ENCODE peak calls at places on chromosomes 6 and 20, in five cellular contexts. D is AG09319, K is GM13976, M is tibial nerve, U is psoas muscle. P is an unnamed sample.

GRCh38 chr20:7980332-7981046 is 39.1 kb downstream of the TMX4 start:
- DNase-seq in D (peak; percentile 8), K (peak; percentile 21), M (no peak), U (no peak), P (no peak)

GRCh38 chr6:99467509-99468106 is 42.5 kb upstream of the PNISR start:
- DNase-seq in D (no peak), K (peak; percentile 42), M (no peak), U (no peak), P (no peak)

GRCh38 chr6:71509142-71509541 is 220.5 kb downstream of the OGFRL1 start:
- DNase-seq in D (no peak), K (no peak), M (no peak), U (no peak), P (no peak)

GRCh38 chr20:23596856-23597255 is 8.9 kb downstream of the CST9 start:
- DNase-seq in D (no peak), K (no peak), M (no peak), U (no peak), P (no peak)

GRCh38 chr6:31299511-31299910 is 27.6 kb upstream of the HLA-C start:
- DNase-seq in D (no peak), K (no peak), M (no peak), U (no peak), P (no peak)

GRCh38 chr6:139062921-139063320 is 34.4 kb downstream of the ABRACL start:
- DNase-seq in D (peak; percentile 74), K (no peak), M (no peak), U (no peak), P (no peak)

GRCh38 chr6:50143011-50143719 is 93.4 kb upstream of the DEFB112 start:
- DNase-seq in D (no peak), K (no peak), M (no peak), U (no peak), P (no peak)

GRCh38 chr20:4059631-4060030 is 44.3 kb upstream of the RNF24 start:
- DNase-seq in D (no peak), K (no peak), M (no peak), U (no peak), P (no peak)

GRCh38 chr20:16929756-16930155 is 181.6 kb downstream of the OTOR start:
- DNase-seq in D (no peak), K (no peak), M (no peak), U (no peak), P (no peak)

GRCh38 chr20:60695223-60695622 is 556.8 kb upstream of the CDH4 start:
- DNase-seq in D (peak; percentile 31), K (no peak), M (no peak), U (no peak), P (no peak)

GRCh38 chr6:29757701-29758293 is 34.6 kb downstream of the HLA-F start:
- DNase-seq in D (no peak), K (no peak), M (no peak), U (no peak), P (no peak)

GRCh38 chr20:64104667-64105451 is 2.5 kb downstream of the NPBWR2 start:
- DNase-seq in D (no peak), K (no peak), M (no peak), U (peak; percentile 36), P (no peak)

GRCh38 chr20:10984899-10985298 is 311.1 kb upstream of the JAG1 start:
- DNase-seq in D (no peak), K (no peak), M (no peak), U (no peak), P (no peak)

GRCh38 chr6:77463881-77464867 is 883 bp upstream of the HTR1B start:
- DNase-seq in D (no peak), K (no peak), M (no peak), U (no peak), P (no peak)

GRCh38 chr6:122609881-122610689 is at the start of gene PKIB:
- DNase-seq in D (no peak), K (peak; percentile 75), M (peak; percentile 16), U (peak; percentile 84), P (peak; percentile 54)

DNA sequence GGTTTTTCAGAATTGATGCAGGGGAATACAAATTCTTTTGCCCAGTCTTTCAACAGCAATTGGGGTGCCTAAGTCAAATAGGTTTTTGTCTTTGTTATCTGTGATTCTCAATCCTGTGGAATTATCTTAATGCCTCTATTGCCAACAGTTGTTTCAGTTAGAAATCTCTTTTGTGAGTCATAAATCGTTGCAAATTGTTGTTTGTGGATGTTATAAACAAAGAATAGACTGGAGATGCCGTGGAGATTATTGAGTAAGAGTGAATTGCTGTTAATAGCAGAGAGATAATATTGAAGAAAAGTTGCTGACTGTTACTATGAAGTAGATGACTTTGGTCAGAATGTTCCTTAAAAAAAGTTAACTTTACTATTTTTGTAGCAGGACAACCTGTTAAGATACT is 63.7 kb upstream of the POPDC3 start:
- DNase-seq in D (peak; percentile 2), K (no peak), M (no peak), U (no peak), P (no peak)
- TF ChIP-seq CTCF in D (no peak), K (no peak), M (no peak), U (no peak), P (no peak)

DNA sequence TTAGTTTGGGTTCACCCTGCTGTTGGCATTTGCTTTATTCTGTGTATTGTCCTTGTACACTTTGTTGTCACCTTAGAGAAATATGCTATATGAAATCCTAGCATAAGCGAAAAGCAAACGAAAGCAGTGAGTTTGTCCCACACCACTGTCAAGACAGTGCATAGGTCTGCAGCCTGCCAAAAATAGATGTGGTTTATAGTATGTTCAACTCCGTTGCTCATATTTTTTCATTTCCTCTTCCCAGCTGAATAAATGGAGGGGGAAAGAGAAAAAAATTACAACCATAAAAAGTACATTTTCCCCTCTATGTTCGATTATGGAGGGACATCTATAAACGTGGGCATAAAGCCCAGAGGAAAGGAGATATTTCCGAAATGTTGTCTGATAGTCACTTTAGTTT is 25.8 kb downstream of the PRL start:
- DNase-seq in D (no peak), K (peak; percentile 44), M (no peak), U (no peak), P (peak; percentile 37)
- TF ChIP-seq CTCF in D (no peak), K (no peak), M (no peak), U (no peak), P (no peak)

GRCh38 chr20:32823078-32823477 is 3.3 kb downstream of the MAPRE1 start:
- DNase-seq in D (no peak), K (no peak), M (no peak), U (no peak), P (no peak)
- TF ChIP-seq CTCF in D (no peak), K (no peak), M (no peak), U (peak; percentile 4), P (no peak)

GRCh38 chr6:85348643-85349042 is 101.2 kb upstream of the NT5E start:
- DNase-seq in D (no peak), K (no peak), M (no peak), U (no peak), P (no peak)
- TF ChIP-seq CTCF in D (no peak), K (no peak), M (no peak), U (no peak), P (peak; percentile 65)

GRCh38 chr6:169070506-169071176 is 183.0 kb downstream of the THBS2 start:
- DNase-seq in D (peak; percentile 97), K (no peak), M (peak; percentile 71), U (peak; percentile 90), P (no peak)
- TF ChIP-seq CTCF in D (peak; percentile 30), K (no peak), M (no peak), U (no peak), P (no peak)